ENCODE peak calls at places on chromosomes 5 and 9, in five cellular contexts. V is hippocampal formation; O is dorsolateral prefrontal cortex; R is CD4-positive, CD25-positive, alpha-beta regulatory T cell; W is NCI-H748 treated with DMSO at 0.1 percent for 48 hours. P is an unnamed sample.
A peak's percentile ranks its signal among the peaks of the same experiment; 100 is the strongest.

GRCh38 chr9:130444565-130445221 is at the start of gene ASS1:
- DNase-seq in V (peak; percentile 25), R (peak; percentile 10), W (peak; percentile 36), O (no peak), P (peak; percentile 70)

GRCh38 chr5:6634327-6634713 is 1.1 kb downstream of the SRD5A1 start:
- DNase-seq in R (no peak), V (no peak), W (peak; percentile 52), O (no peak), P (peak; percentile 18)

GRCh38 chr5:38847549-38848341 is 1.9 kb downstream of the OSMR start:
- DNase-seq in V (no peak), O (no peak), W (no peak), R (no peak), P (no peak)

GRCh38 chr5:33272288-33272687 is 168.5 kb upstream of the TARS1 start:
- DNase-seq in W (no peak), R (no peak), O (no peak), V (no peak), P (no peak)

GRCh38 chr5:173547579-173547978 is 68.9 kb downstream of the BOD1 start:
- DNase-seq in V (no peak), R (no peak), O (no peak), W (no peak), P (no peak)

GRCh38 chr5:26700759-26701384 is 337.5 kb downstream of the CDH9 start:
- DNase-seq in W (peak; percentile 98), V (peak; percentile 2), O (peak; percentile 27), R (no peak), P (no peak)

GRCh38 chr9:91340395-91340794 is 21.3 kb downstream of the AUH start:
- DNase-seq in V (no peak), O (no peak), W (no peak), R (no peak), P (no peak)

GRCh38 chr5:94893404-94894145 is 275.1 kb downstream of the SLF1 start:
- DNase-seq in R (no peak), W (peak; percentile 63), O (no peak), V (no peak), P (peak; percentile 1)

GRCh38 chr9:133658442-133659431 is 22.6 kb downstream of the DBH start:
- DNase-seq in R (no peak), O (peak; percentile 48), V (no peak), W (peak; percentile 41), P (peak; percentile 67)

GRCh38 chr9:19642256-19642655 is 146.6 kb downstream of the SLC24A2 start:
- DNase-seq in O (peak; percentile 77), W (no peak), V (peak; percentile 61), R (no peak), P (no peak)

GRCh38 chr5:173001229-173001841 is 17.8 kb downstream of the ATP6V0E1 start:
- DNase-seq in R (no peak), O (no peak), V (no peak), W (no peak), P (no peak)

GRCh38 chr9:89641980-89642379 is 37.2 kb downstream of the GADD45G start:
- DNase-seq in W (no peak), O (no peak), R (no peak), V (no peak), P (no peak)

GRCh38 chr9:123138156-123138555 is 104.7 kb downstream of the GPR21 start:
- DNase-seq in W (no peak), R (no peak), O (no peak), V (no peak), P (no peak)

GRCh38 chr9:136901516-136902258 is 15.4 kb downstream of the TRAF2 start:
- DNase-seq in O (no peak), V (no peak), W (no peak), R (peak; percentile 61), P (no peak)

P was measured in frontal cortex.